ENCODE peak calls at places on chromosomes 1 and 21, in nine cellular contexts. N, F, X, O, Q, M, L, I and W are unnamed samples.

GRCh38 chr1:8815582-8816285 is 1.7 kb downstream of the RERE start:
- DNase-seq in I (peak), F (peak), X (peak), Q (no peak), N (no peak), L (no peak), M (no peak), O (peak), W (no peak)

GRCh38 chr21:43015906-43016540 is 41.7 kb downstream of the PKNOX1 start:
- DNase-seq in I (no peak), X (no peak), L (no peak), F (no peak), N (no peak), Q (no peak), O (no peak), M (no peak), W (no peak)

GRCh38 chr1:182716740-182717720 is 32.6 kb upstream of the RGS8 start:
- DNase-seq in I (no peak), L (no peak), X (no peak), M (no peak), F (no peak), O (no peak), Q (no peak), N (no peak), W (no peak)

GRCh38 chr1:58732087-58732486 is 32.2 kb upstream of the MYSM1 start:
- DNase-seq in F (no peak), N (no peak), M (no peak), X (no peak), I (no peak), L (peak), Q (no peak), O (no peak), W (no peak)

GRCh38 chr21:34890724-34891609 is 158.1 kb downstream of the RUNX1 start:
- DNase-seq in L (peak), Q (no peak), O (peak), I (no peak), F (no peak), M (peak), N (no peak), X (no peak), W (no peak)

GRCh38 chr21:41640756-41641509 is 125.9 kb downstream of the RIPK4 start:
- DNase-seq in Q (no peak), N (no peak), O (no peak), X (no peak), M (no peak), L (peak), I (peak), F (peak), W (no peak)

GRCh38 chr1:41608242-41608641 is 123.8 kb upstream of the EDN2 start:
- DNase-seq in Q (no peak), O (peak), L (no peak), N (no peak), I (no peak), M (no peak), X (no peak), F (no peak), W (no peak)

GRCh38 chr1:41482906-41483895 is 1.3 kb downstream of the EDN2 start:
- DNase-seq in L (no peak), F (no peak), M (no peak), Q (no peak), O (no peak), N (peak), X (no peak), I (peak), W (no peak)

GRCh38 chr1:205991237-205991636 is 12.0 kb downstream of the RAB7B start:
- DNase-seq in X (no peak), N (no peak), L (no peak), M (no peak), F (no peak), I (no peak), Q (no peak), O (no peak), W (no peak)

GRCh38 chr1:20485527-20486456 is at the start of gene CAMK2N1:
- DNase-seq in Q (peak), X (peak), F (peak), I (peak), O (peak), N (peak), L (no peak), M (peak), W (no peak)